ENCODE peak calls at places on chromosomes 6 and 20, in seven cellular contexts. A is SK-N-SH, R is AG09319, W is lung, F is ascending aorta, T is fibroblast of the aortic adventitia, Y is neural crest cell. E is an unnamed sample.

GRCh38 chr6:138196142-138196738 is 22.1 kb downstream of the PBOV1 start:
- DNase-seq in T (no peak), Y (no peak), F (no peak), W (no peak), R (no peak), A (no peak), E (no peak)

GRCh38 chr20:61902213-61902869 is 163.3 kb downstream of the TAF4 start:
- DNase-seq in A (no peak), R (no peak), Y (no peak), W (no peak), T (no peak), F (no peak), E (no peak)

GRCh38 chr6:20693466-20694063 is 159.3 kb downstream of the CDKAL1 start:
- DNase-seq in A (no peak), F (no peak), Y (no peak), R (peak; percentile 14), W (no peak), T (peak; percentile 24), E (no peak)

GRCh38 chr6:170265655-170266054 is 25.2 kb downstream of the DLL1 start:
- DNase-seq in F (no peak), T (no peak), A (no peak), Y (no peak), W (no peak), R (no peak), E (no peak)

GRCh38 chr20:44264287-44264686 is 17.2 kb downstream of the GDAP1L1 start:
- DNase-seq in F (no peak), A (no peak), T (no peak), R (no peak), Y (no peak), W (no peak), E (no peak)

GRCh38 chr6:136657629-136658028 is 107.4 kb upstream of the MAP7 start:
- DNase-seq in Y (no peak), F (no peak), T (no peak), R (no peak), W (no peak), A (no peak), E (no peak)

GRCh38 chr6:153947817-153948447 is 91.1 kb upstream of the OPRM1 start:
- DNase-seq in Y (peak; percentile 46), W (no peak), T (no peak), F (no peak), R (no peak), A (peak; percentile 19), E (no peak)

GRCh38 chr6:142551145-142551811 is 249.5 kb downstream of the ADGRG6 start:
- DNase-seq in A (no peak), W (no peak), T (no peak), R (no peak), F (no peak), Y (no peak), E (no peak)

GRCh38 chr20:64083380-64084208 is 604 bp downstream of the LKAAEAR1 start:
- DNase-seq in W (peak; percentile 58), F (no peak), Y (peak; percentile 73), A (peak; percentile 94), R (no peak), T (peak; percentile 54), E (no peak)

GRCh38 chr6:95169790-95170189 is 407.5 kb upstream of the MANEA start:
- DNase-seq in W (no peak), Y (no peak), F (no peak), A (no peak), R (no peak), T (no peak), E (no peak)

GRCh38 chr6:115545410-115545986 is 515.2 kb downstream of the FRK start:
- DNase-seq in R (no peak), W (no peak), A (no peak), F (no peak), Y (peak; percentile 24), T (no peak), E (no peak)

GRCh38 chr20:43667341-43668132 is 623 bp downstream of the MYBL2 start:
- DNase-seq in Y (peak; percentile 25), F (no peak), A (peak; percentile 78), R (no peak), W (no peak), T (no peak), E (no peak)

GRCh38 chr6:439681-440167 is 48.2 kb downstream of the IRF4 start:
- DNase-seq in A (no peak), R (no peak), W (no peak), Y (no peak), F (no peak), T (peak; percentile 65), E (no peak)

GRCh38 chr20:59178983-59179595 is 15.5 kb downstream of the ZNF831 start:
- DNase-seq in Y (no peak), F (no peak), T (no peak), A (no peak), R (no peak), W (no peak), E (no peak)

GRCh38 chr6:29943053-29943966 is 978 bp downstream of the HLA-A start:
- DNase-seq in A (peak; percentile 50), F (no peak), Y (no peak), W (no peak), T (no peak), R (no peak), E (no peak)

GRCh38 chr6:23547851-23548250 is 578.2 kb upstream of the NRSN1 start:
- DNase-seq in R (no peak), W (no peak), F (no peak), A (no peak), T (no peak), Y (no peak), E (no peak)

GRCh38 chr20:39853664-39854063 is 835.4 kb downstream of the MAFB start:
- DNase-seq in W (no peak), R (peak; percentile 39), F (no peak), A (no peak), Y (peak; percentile 55), T (peak; percentile 37), E (no peak)

GRCh38 chr6:52523363-52524207 is 53.3 kb downstream of the TRAM2 start:
- DNase-seq in T (no peak), A (no peak), Y (no peak), F (no peak), W (no peak), R (no peak), E (no peak)

GRCh38 chr6:169253745-169254238 is at the start of gene THBS2:
- DNase-seq in W (no peak), T (peak; percentile 99), A (no peak), F (no peak), Y (no peak), R (peak; percentile 96), E (no peak)

GRCh38 chr6:152338335-152339125 is 298.6 kb downstream of the SYNE1 start:
- DNase-seq in A (peak; percentile 59), R (no peak), Y (peak; percentile 57), W (no peak), T (peak; percentile 46), F (no peak), E (no peak)

GRCh38 chr20:36845288-36845969 is 30.5 kb upstream of the TLDC2 start:
- DNase-seq in F (no peak), A (no peak), Y (no peak), W (no peak), T (no peak), R (no peak), E (no peak)

GRCh38 chr20:49787371-49788357 is 25.0 kb upstream of the SLC9A8 start:
- DNase-seq in W (no peak), R (no peak), A (no peak), F (no peak), Y (no peak), T (no peak), E (no peak)

GRCh38 chr20:49785149-49785850 is 27.3 kb upstream of the SLC9A8 start:
- DNase-seq in R (no peak), W (no peak), Y (no peak), F (no peak), T (no peak), A (no peak), E (no peak)

GRCh38 chr20:49786226-49786625 is 26.4 kb upstream of the SLC9A8 start:
- DNase-seq in Y (no peak), R (no peak), T (no peak), A (no peak), W (no peak), F (no peak), E (no peak)

GRCh38 chr20:49785851-49786174 is 26.8 kb upstream of the SLC9A8 start:
- DNase-seq in F (no peak), T (no peak), Y (no peak), R (no peak), W (no peak), A (no peak), E (no peak)

GRCh38 chr20:49786671-49787370 is 25.8 kb upstream of the SLC9A8 start:
- DNase-seq in W (no peak), A (no peak), F (no peak), R (no peak), T (peak; percentile 47), Y (no peak), E (no peak)
- TF ChIP-seq CTCF in W (no peak), A (peak; percentile 41), F (no peak), R (peak; percentile 19), T (peak; percentile 67), Y (peak; percentile 48), E (peak; percentile 64)

DNA sequence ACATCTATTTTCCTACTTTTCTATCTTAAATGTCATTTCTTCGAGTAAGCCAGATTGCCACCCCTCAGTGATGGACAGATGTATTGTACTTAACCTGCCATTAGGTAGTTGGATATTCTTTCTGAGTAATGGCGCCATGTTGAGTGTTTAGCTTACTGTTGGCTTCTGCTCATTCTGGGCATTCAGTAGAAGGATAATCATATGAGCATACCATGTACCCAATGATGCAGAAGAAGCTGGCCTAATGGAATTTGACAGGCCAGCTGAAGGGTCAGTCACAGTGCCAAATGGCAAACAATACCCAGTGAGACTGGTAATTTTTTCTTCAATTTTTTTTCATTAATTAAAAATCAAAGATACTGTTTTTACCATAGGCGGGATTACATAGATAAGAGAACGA is 1010.8 kb upstream of the EYS start:
- DNase-seq in W (no peak), Y (no peak), F (no peak), R (no peak), T (no peak), A (no peak), E (no peak)
- TF ChIP-seq CTCF in W (no peak), Y (no peak), F (no peak), R (no peak), T (no peak), A (no peak), E (no peak)

DNA sequence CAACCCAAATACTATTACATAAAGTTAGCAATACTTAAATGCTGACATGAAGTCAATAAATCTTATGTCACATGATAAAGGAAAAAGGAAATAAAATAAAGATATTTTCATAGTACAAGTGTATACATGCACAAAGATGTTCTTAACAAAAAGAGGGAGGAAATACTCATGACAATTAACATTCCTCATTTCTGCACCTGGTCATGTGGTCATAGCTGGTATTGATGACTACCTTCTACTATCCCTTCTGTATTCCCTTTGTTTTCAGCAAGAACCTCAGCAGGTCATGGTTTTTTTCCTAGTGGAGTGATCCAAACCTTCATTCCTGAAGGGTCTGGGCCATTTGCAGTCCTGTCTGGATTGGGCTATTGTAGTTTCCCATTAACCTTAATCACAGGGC is 43.5 kb upstream of the FYN start:
- DNase-seq in A (no peak), F (no peak), T (no peak), R (no peak), Y (no peak), W (no peak), E (no peak)
- TF ChIP-seq CTCF in A (no peak), F (no peak), T (no peak), R (no peak), Y (no peak), W (no peak), E (no peak)

DNA sequence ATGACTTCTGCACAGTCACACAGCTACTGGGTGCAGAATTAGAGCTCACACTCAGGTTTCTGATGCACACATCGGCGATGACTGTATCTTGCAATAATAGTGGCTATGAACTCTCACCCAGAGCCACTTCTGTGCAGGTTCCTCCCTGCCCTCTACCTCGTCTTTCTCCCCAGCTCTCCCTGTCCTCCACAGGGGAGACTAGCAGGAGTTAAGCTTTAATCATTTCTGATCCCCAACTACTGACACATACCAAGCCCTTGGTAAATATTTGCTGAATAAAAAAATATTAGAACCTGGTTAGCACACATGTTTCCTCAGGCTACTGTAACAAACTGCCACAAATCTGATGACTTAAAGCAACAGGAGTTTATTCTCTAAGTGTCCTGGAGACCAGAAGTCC is 222.7 kb upstream of the FOXA2 start:
- DNase-seq in Y (no peak), T (no peak), F (no peak), R (no peak), W (no peak), A (no peak), E (no peak)
- TF ChIP-seq CTCF in Y (no peak), T (no peak), F (no peak), R (no peak), W (no peak), A (no peak), E (no peak)